ENCODE peak calls at places on chromosome 17, in five cellular contexts. J is AG10803, W is prostate gland, B is progenitor cell of endocrine pancreas, O is kidney. S is an unnamed sample.
A peak's percentile ranks its signal among the peaks of the same experiment; 100 is the strongest.

GRCh38 chr17:6525731-6526130 is 30.6 kb downstream of the PITPNM3 start:
- DNase-seq in J (no peak), W (no peak), B (no peak), O (no peak), S (no peak)

GRCh38 chr17:13885953-13886889 is 183.1 kb upstream of the COX10 start:
- DNase-seq in J (no peak), W (no peak), B (no peak), O (no peak), S (peak; percentile 28)

GRCh38 chr17:82939213-82940030 is 99.6 kb upstream of the ZNF750 start:
- DNase-seq in J (no peak), W (no peak), B (no peak), O (peak; percentile 69), S (no peak)

GRCh38 chr17:65130829-65131228 is 6.3 kb upstream of the RGS9 start:
- DNase-seq in J (no peak), W (no peak), B (no peak), O (no peak), S (no peak)

GRCh38 chr17:38579934-38580333 is 25.8 kb downstream of the SRCIN1 start:
- DNase-seq in J (no peak), W (no peak), B (no peak), O (no peak), S (peak; percentile 66)

GRCh38 chr17:74713199-74713755 is 554 bp upstream of the CD300LF start:
- DNase-seq in J (no peak), W (no peak), B (no peak), O (peak; percentile 39), S (no peak)

GRCh38 chr17:36505171-36505570 is 18.7 kb downstream of the ZNHIT3 start:
- DNase-seq in J (no peak), W (no peak), B (no peak), O (peak; percentile 50), S (peak; percentile 69)

GRCh38 chr17:10069301-10069700 is 129.1 kb downstream of the GAS7 start:
- DNase-seq in J (peak; percentile 27), W (no peak), B (no peak), O (no peak), S (no peak)

GRCh38 chr17:3846739-3847670 is 959 bp upstream of the NCBP3 start:
- DNase-seq in J (no peak), W (no peak), B (no peak), O (no peak), S (no peak)

GRCh38 chr17:34626141-34626681 is 46.8 kb downstream of the TMEM132E start:
- DNase-seq in J (no peak), W (no peak), B (no peak), O (no peak), S (no peak)

GRCh38 chr17:42655528-42655927 is 3.6 kb upstream of the TUBG2 start:
- DNase-seq in J (peak; percentile 63), W (no peak), B (no peak), O (no peak), S (no peak)

GRCh38 chr17:45316271-45317112 is at the start of gene MAP3K14:
- DNase-seq in J (peak; percentile 78), W (peak; percentile 38), B (peak; percentile 69), O (peak; percentile 94), S (peak; percentile 77)

GRCh38 chr17:10435096-10435495 is 13.3 kb upstream of the MYH8 start:
- DNase-seq in J (no peak), W (no peak), B (no peak), O (no peak), S (no peak)

GRCh38 chr17:73196500-73196899 is 3.6 kb downstream of the COG1 start:
- DNase-seq in J (peak; percentile 37), W (peak; percentile 88), B (no peak), O (no peak), S (peak; percentile 46)

GRCh38 chr17:21242780-21243515 is 10.3 kb downstream of the NATD1 start:
- DNase-seq in J (no peak), W (no peak), B (no peak), O (no peak), S (no peak)

GRCh38 chr17:47840742-47841487 is at the start of gene SCRN2:
- DNase-seq in J (peak; percentile 78), W (peak; percentile 83), B (peak; percentile 97), O (peak; percentile 96), S (peak; percentile 97)

GRCh38 chr17:51739245-51739886 is 419.1 kb downstream of the CA10 start:
- DNase-seq in J (no peak), W (peak; percentile 23), B (no peak), O (no peak), S (no peak)

GRCh38 chr17:73888875-73889274 is 244.6 kb upstream of the SDK2 start:
- DNase-seq in J (no peak), W (no peak), B (no peak), O (no peak), S (no peak)

GRCh38 chr17:35775583-35775982 is 14.9 kb downstream of the C17orf50 start:
- DNase-seq in J (no peak), W (no peak), B (no peak), O (no peak), S (no peak)

GRCh38 chr17:41864498-41864836 is 756 bp downstream of the KLHL11 start:
- DNase-seq in J (no peak), W (no peak), B (no peak), O (peak; percentile 89), S (no peak)

GRCh38 chr17:37829446-37830142 is 84.7 kb upstream of the HNF1B start:
- DNase-seq in J (no peak), W (no peak), B (no peak), O (no peak), S (no peak)

GRCh38 chr17:43645765-43646481 is 15.8 kb downstream of the MEOX1 start:
- DNase-seq in J (peak; percentile 49), W (no peak), B (peak; percentile 31), O (peak; percentile 89), S (peak; percentile 64)

GRCh38 chr17:34420900-34421299 is 57.9 kb upstream of the CCL1 start:
- DNase-seq in J (no peak), W (no peak), B (no peak), O (no peak), S (no peak)

GRCh38 chr17:63675607-63676539 is 24.1 kb downstream of the LIMD2 start:
- DNase-seq in J (peak; percentile 82), W (peak; percentile 94), B (no peak), O (peak; percentile 91), S (no peak)

GRCh38 chr17:32998893-32999240 is 7.2 kb downstream of the SPACA3 start:
- DNase-seq in J (peak; percentile 73), W (no peak), B (no peak), O (no peak), S (no peak)
- TF ChIP-seq CTCF in J (no peak), W (no peak), B (no peak), O (no peak), S (no peak)

GRCh38 chr17:50182783-50183438 is 17.1 kb downstream of the SGCA start:
- DNase-seq in J (peak; percentile 69), W (no peak), B (no peak), O (peak; percentile 40), S (no peak)

GRCh38 chr17:50180593-50180992 is 14.8 kb downstream of the SGCA start:
- DNase-seq in J (no peak), W (no peak), B (no peak), O (peak; percentile 66), S (no peak)

GRCh38 chr17:50180066-50180465 is 14.3 kb downstream of the SGCA start:
- DNase-seq in J (peak; percentile 36), W (no peak), B (no peak), O (peak; percentile 27), S (no peak)

GRCh38 chr17:50181601-50182345 is 16.0 kb downstream of the SGCA start:
- DNase-seq in J (peak; percentile 90), W (no peak), B (no peak), O (peak; percentile 43), S (no peak)

GRCh38 chr17:50181155-50181554 is 15.3 kb downstream of the SGCA start:
- DNase-seq in J (no peak), W (no peak), B (no peak), O (peak; percentile 56), S (no peak)
- TF ChIP-seq CTCF in J (no peak), W (no peak), B (no peak), O (no peak), S (no peak)

DNA sequence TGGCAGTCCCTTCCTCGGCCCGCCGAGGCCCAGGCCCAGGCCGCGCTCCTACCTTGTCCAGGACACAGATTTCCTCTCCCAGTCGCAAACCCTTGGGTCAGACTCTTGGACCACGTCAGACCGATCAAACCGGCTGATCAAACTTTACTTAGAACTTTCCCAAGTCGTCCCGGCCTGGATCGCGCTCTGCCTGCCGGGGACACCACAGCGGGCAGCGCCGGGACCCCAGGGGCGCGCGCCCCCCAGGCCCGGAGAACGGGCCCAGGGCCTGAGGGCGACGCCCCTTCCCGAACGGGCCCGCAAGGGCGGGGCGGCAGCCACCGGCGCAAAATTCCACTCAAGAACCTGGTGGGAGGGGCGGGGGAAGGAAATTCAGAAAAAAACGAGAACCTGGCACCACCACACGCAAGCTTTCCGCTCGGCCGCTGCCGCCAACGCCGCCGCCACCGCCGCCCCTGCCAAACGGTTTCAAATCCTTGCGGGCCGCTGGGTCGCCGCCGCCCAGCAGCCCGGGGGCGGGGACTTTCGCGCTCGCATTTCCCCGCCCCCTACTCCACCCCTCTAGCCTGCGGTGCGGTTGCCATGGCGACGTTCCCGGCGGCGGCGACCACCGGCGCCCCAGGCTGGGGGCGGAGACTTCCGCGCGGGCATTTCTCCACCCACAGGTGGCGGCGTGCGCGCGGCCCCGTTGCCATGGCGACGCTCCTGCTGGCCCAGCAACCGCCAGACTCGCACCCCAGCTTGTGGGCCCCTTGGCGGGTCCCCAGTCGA is at the start of gene CEP112:
- DNase-seq in J (peak; percentile 54), W (peak; percentile 45), B (peak; percentile 95), O (peak; percentile 91), S (peak; percentile 94)
- TF ChIP-seq CTCF in J (no peak), W (peak; percentile 15), B (peak; percentile 14), O (no peak), S (no peak)

GRCh38 chr17:78305801-78306200 is 54.1 kb downstream of the SOCS3 start:
- DNase-seq in J (no peak), W (no peak), B (no peak), O (no peak), S (no peak)

GRCh38 chr17:78306913-78307312 is 53.0 kb downstream of the SOCS3 start:
- DNase-seq in J (no peak), W (no peak), B (no peak), O (no peak), S (no peak)

GRCh38 chr17:78304549-78305037 is 55.3 kb downstream of the SOCS3 start:
- DNase-seq in J (no peak), W (no peak), B (no peak), O (peak; percentile 73), S (no peak)

GRCh38 chr17:78302478-78302877 is 57.4 kb downstream of the SOCS3 start:
- DNase-seq in J (no peak), W (no peak), B (no peak), O (no peak), S (no peak)

DNA sequence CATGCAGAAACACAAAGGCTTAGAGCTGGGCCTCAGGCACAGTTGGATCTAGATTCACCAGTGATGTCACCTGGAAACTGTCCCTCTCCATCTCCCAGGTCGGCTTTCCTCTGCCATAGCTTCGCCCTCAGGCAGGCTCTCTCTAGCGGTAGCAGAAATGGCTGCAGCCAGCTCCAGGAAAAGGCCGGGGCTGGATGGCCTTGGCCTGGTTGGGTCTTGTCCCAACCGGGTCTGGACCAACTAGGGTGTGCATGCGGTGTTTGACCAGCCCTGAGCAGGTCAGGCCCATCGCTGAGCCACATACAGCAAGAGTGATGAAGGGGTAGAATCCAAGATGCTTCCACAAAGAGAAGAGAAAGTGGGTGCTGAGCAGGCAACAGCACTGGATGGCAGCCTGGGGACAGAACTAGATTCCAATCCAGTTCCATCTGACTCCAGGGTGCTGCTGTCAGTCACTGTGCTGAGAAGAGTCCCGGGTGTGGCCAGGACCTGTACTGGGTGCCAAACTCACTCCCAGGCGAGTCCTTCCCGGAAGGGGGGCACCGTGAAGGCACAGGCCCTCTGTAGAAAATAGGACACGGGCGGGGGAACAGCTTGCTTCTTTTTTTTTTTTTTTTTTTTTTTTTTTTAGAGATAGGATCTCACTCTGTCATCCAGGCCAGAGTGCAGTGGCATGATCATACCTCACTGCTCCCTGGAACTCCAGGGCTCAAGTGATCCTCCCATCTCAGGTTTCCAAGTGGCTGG is 51.8 kb downstream of the SOCS3 start:
- DNase-seq in J (no peak), W (no peak), B (no peak), O (peak; percentile 78), S (no peak)
- TF ChIP-seq CTCF in J (no peak), W (no peak), B (no peak), O (no peak), S (no peak)